ENCODE peak calls at places on chromosomes 16 and 17, in eight cellular contexts. F is adipocyte, G is body of pancreas, T is hepatocyte, N is heart right ventricle, O is upper lobe of right lung, A is neural progenitor cell, V is PC-3. P is an unnamed sample. For H3K36me3, the result is how much of the 10 kb centered on the place peaks cover.

GRCh38 chr17:27974531-27975145 is 67.8 kb upstream of the NLK start:
- DNase-seq in G (no peak), A (no peak), T (no peak), V (peak), N (no peak), O (no peak), F (no peak), P (no peak)

GRCh38 chr16:12688972-12689850 is 114.5 kb downstream of the CPPED1 start:
- DNase-seq in A (no peak), G (no peak), N (no peak), T (no peak), F (no peak), O (no peak), V (no peak), P (no peak)

GRCh38 chr17:79915850-79916430 is 76.7 kb upstream of the CBX4 start:
- DNase-seq in A (peak), G (peak), N (peak), O (peak), V (peak), T (peak), F (no peak), P (no peak)

GRCh38 chr16:50881331-50881830 is 139.5 kb downstream of the CYLD start:
- DNase-seq in A (peak), V (no peak), F (no peak), T (peak), G (no peak), N (no peak), O (no peak), P (peak)

GRCh38 chr17:67390646-67391480 is 13.8 kb downstream of the PITPNC1 start:
- DNase-seq in N (peak), G (peak), A (no peak), F (peak), T (peak), V (peak), O (no peak), P (peak)

GRCh38 chr17:49585422-49586027 is 9.9 kb downstream of the NXPH3 start:
- DNase-seq in A (peak), V (peak), O (no peak), N (no peak), G (no peak), T (no peak), F (no peak), P (no peak)

GRCh38 chr17:78674156-78674555 is 97.0 kb upstream of the DNAH17 start:
- DNase-seq in N (no peak), V (no peak), F (no peak), A (no peak), T (no peak), G (no peak), O (peak), P (no peak)

GRCh38 chr16:29962344-29962994 is 590 bp downstream of the TMEM219 start:
- DNase-seq in G (no peak), N (peak), V (peak), T (peak), O (no peak), A (no peak), F (peak), P (peak)

GRCh38 chr17:38611070-38611786 is 5.5 kb upstream of the SRCIN1 start:
- DNase-seq in G (no peak), T (no peak), A (no peak), O (no peak), V (no peak), F (no peak), N (no peak), P (no peak)

GRCh38 chr17:9021985-9022552 is 759 bp downstream of the NTN1 start:
- DNase-seq in T (peak), G (peak), N (peak), O (peak), A (peak), F (peak), V (no peak), P (peak)

GRCh38 chr17:35545150-35545549 is 7.7 kb upstream of the SLFN12L start:
- DNase-seq in F (no peak), O (no peak), N (no peak), V (no peak), A (no peak), G (no peak), T (no peak), P (no peak)
- H3K36me3 ChIP-seq in F (under half), O (under half), N (under half), V (under half), A (under half), G (under half), T (under half), P (under half)

GRCh38 chr16:543301-544164 is 16.0 kb downstream of the CAPN15 start:
- DNase-seq in N (no peak), G (no peak), O (no peak), A (no peak), V (no peak), F (no peak), T (peak), P (no peak)

GRCh38 chr16:544517-544916 is 15.7 kb upstream of the PRR35 start:
- DNase-seq in T (no peak), N (no peak), G (no peak), A (no peak), V (no peak), F (no peak), O (no peak), P (no peak)

GRCh38 chr16:539901-540530 is 12.5 kb downstream of the CAPN15 start:
- DNase-seq in A (no peak), G (no peak), V (no peak), N (no peak), T (no peak), O (no peak), F (peak), P (peak)

GRCh38 chr16:537415-538335 is 10.2 kb downstream of the CAPN15 start:
- DNase-seq in G (no peak), A (no peak), N (no peak), T (no peak), O (no peak), F (no peak), V (no peak), P (no peak)

GRCh38 chr16:540645-541340 is 13.3 kb downstream of the CAPN15 start:
- DNase-seq in T (no peak), N (no peak), A (no peak), F (no peak), V (no peak), G (peak), O (no peak), P (no peak)
- H3K36me3 ChIP-seq in T (under half), N (under half), A (under half), F (under half), V (under half), G (under half), O (under half), P (under half)

GRCh38 chr16:4071686-4072561 is 44.3 kb downstream of the ADCY9 start:
- DNase-seq in O (no peak), T (no peak), G (no peak), F (no peak), V (no peak), A (no peak), N (no peak), P (no peak)
- H3K36me3 ChIP-seq in O (under half), T (under half), G (under half), F (under half), V (under half), A (under half), N (under half), P (under half)

GRCh38 chr17:62017496-62017895 is 47.6 kb downstream of the MED13 start:
- DNase-seq in G (no peak), T (no peak), O (no peak), A (no peak), N (no peak), F (peak), V (no peak), P (peak)
- H3K36me3 ChIP-seq in G (under half), T (under half), O (half or more), A (under half), N (half or more), F (half or more), V (under half), P (half or more)

P was measured in SJSA1.